ENCODE peak calls at places on chromosomes 11 and 22, in four cellular contexts. R is HCT116, O is GM23338, W is hepatocyte. J is an unnamed sample.

GRCh38 chr11:123434262-123434661 is 4.2 kb downstream of the GRAMD1B start:
- DNase-seq in R (peak), O (peak), W (no peak), J (peak)

GRCh38 chr11:94638902-94639373 is 71.8 kb downstream of the PIWIL4 start:
- DNase-seq in R (no peak), O (no peak), W (peak), J (no peak)

GRCh38 chr11:78943841-78944240 is 369.2 kb upstream of the NARS2 start:
- DNase-seq in R (no peak), O (no peak), W (no peak), J (no peak)

GRCh38 chr22:20435436-20436308 is 2.0 kb downstream of the SCARF2 start:
- DNase-seq in R (no peak), O (no peak), W (no peak), J (no peak)

GRCh38 chr22:21754523-21755128 is 19.0 kb upstream of the YPEL1 start:
- DNase-seq in R (no peak), O (no peak), W (no peak), J (peak)

GRCh38 chr11:57310091-57310490 is 14.7 kb downstream of the TNKS1BP1 start:
- DNase-seq in R (no peak), O (no peak), W (no peak), J (no peak)

GRCh38 chr22:22348127-22348814 is 103.7 kb downstream of the VPREB1 start:
- DNase-seq in R (peak), O (peak), W (peak), J (peak)

GRCh38 chr11:128424867-128425285 is 162.5 kb downstream of the ETS1 start:
- DNase-seq in R (no peak), O (no peak), W (peak), J (no peak)

GRCh38 chr11:93089474-93090102 is 108.2 kb downstream of the SLC36A4 start:
- DNase-seq in R (peak), O (peak), W (peak), J (peak)

GRCh38 chr22:24952837-24953293 is 349 bp downstream of the KIAA1671 start:
- DNase-seq in R (peak), O (peak), W (peak), J (no peak)

GRCh38 chr11:43503417-43503816 is 144.7 kb downstream of the TTC17 start:
- DNase-seq in R (no peak), O (peak), W (no peak), J (no peak)

DNA sequence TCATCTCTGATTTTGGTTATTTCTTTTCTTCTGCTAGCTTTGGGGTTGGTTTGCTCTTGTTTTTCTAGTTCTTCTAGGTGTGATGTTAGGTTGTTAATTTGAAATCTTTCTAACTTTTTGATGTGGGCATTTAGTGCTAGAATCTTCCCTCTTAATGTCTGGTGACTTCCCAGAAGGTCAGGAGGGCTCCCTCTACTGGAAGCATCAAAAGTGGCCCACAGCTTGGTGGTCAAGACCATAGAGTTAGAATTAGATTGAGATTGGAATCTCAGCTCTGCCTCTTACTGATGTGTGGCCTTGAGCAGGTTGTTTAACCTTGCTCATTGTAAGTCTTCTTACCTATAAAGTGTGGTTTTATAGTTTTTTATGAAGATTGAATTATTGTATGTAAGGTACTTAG is 99.3 kb downstream of the FDX1 start:
- DNase-seq in R (peak), O (peak), W (no peak), J (peak)
- TF ChIP-seq CTCF in R (peak), O (peak), W (peak), J (peak)

GRCh38 chr11:103327721-103328120 is 218.5 kb downstream of the DYNC2H1 start:
- DNase-seq in R (no peak), O (no peak), W (no peak), J (no peak)
- TF ChIP-seq EZH2phosphoT487 in R (no peak), O (no peak), W (no peak), J (no peak)

GRCh38 chr11:81963018-81963417 is 770.6 kb downstream of the FAM181B start:
- DNase-seq in R (no peak), O (peak), W (no peak), J (peak)
- TF ChIP-seq CTCF in R (peak), O (no peak), W (peak), J (peak)

DNA sequence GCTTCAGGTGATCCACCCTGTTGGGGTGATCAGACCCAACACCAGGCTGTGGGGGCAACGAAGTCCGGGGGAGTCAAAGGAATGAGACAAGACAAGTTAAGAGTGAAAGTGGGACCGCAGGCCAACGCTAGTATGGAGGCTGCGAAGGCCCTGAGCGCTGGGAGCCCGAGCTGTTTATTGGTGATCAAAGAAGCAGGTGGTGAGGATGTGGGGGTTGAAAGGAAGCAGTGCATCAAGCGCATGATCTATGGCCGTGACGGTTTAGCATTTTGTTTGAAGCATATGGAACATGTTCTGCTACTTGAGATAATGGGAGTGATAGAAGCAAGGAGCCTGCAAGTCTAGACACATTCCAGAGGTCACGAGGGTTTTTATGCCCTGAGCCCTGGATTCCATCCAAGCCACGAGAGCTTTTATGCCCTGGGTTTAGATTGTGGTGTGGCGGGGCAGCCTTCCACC is 49.5 kb downstream of the MCHR1 start:
- DNase-seq in R (no peak), O (no peak), W (peak), J (peak)
- TF ChIP-seq EZH2phosphoT487 in R (no peak), O (no peak), W (no peak), J (no peak)

DNA sequence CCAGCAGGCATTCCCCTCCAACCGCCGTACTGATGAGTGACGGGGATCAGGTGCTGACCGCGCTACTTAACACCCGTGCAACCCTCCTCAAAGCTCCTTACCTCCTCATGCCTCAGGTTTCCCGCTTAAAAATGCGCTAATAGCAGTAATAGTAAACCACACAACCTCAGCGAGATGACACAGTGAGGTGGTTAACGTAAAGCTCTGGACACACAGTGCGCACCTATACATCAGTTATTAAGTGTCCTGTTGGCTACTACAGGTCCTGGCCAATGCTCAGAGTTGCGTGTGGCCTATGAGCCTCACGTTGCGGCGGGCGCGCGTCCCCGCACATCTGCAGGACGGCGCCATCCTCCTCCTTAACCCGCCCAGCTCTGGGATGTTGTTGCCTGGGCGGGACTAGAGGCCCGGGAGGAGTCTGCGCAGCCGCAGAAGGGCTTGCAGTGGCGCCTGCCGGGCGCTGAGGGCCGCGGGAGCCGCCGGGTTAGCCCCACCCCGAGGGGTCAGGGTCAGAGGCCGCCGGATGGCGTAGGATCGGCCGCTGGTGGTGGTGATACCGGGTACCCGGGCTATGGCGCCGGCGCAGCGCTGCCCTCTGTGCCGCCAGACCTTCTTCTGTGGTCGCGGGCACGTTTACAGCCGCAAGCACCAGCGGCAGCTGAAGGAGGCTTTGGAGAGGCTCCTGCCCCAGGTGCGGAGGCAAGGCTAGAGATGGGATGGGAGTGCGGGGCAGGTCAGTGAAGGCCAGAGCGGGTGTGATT is at the start of gene CENATAC:
- DNase-seq in R (peak), O (peak), W (peak), J (peak)
- TF ChIP-seq CTCF in R (no peak), O (no peak), W (no peak), J (peak)